ENCODE peak calls at places on chromosomes 4 and X, in six cellular contexts. One of them, this sample, is unnamed.

GRCh38 chr4:14650127-14650526 is 352.2 kb upstream of the CPEB2 start:
- DNase-seq in mammary epithelial cell: peak
- DNase-seq in neural progenitor cell: no peak
- DNase-seq in hepatocyte: no peak
- DNase-seq in IMR-90: peak
- DNase-seq in OCI-LY7: no peak
- DNase-seq in this sample: no peak

GRCh38 chr4:185254434-185254833 is 45.0 kb downstream of the SNX25 start:
- DNase-seq in hepatocyte: no peak
- DNase-seq in neural progenitor cell: no peak
- DNase-seq in OCI-LY7: no peak
- DNase-seq in mammary epithelial cell: no peak
- DNase-seq in IMR-90: peak
- DNase-seq in this sample: peak

GRCh38 chrX:97705936-97706335 is 822.2 kb downstream of the RPA4 start:
- DNase-seq in OCI-LY7: no peak
- DNase-seq in neural progenitor cell: peak
- DNase-seq in hepatocyte: peak
- DNase-seq in mammary epithelial cell: no peak
- DNase-seq in IMR-90: peak
- DNase-seq in this sample: no peak

GRCh38 chr4:181008164-181008563 is 1235.0 kb upstream of the TENM3 start:
- DNase-seq in hepatocyte: no peak
- DNase-seq in neural progenitor cell: no peak
- DNase-seq in OCI-LY7: no peak
- DNase-seq in mammary epithelial cell: peak
- DNase-seq in IMR-90: no peak
- DNase-seq in this sample: peak

GRCh38 chrX:131977619-131978018 is 45.5 kb upstream of the STK26 start:
- DNase-seq in mammary epithelial cell: no peak
- DNase-seq in hepatocyte: no peak
- DNase-seq in IMR-90: no peak
- DNase-seq in neural progenitor cell: no peak
- DNase-seq in OCI-LY7: no peak
- DNase-seq in this sample: no peak

GRCh38 chrX:3504916-3505315 is 158.5 kb upstream of the MXRA5 start:
- DNase-seq in hepatocyte: no peak
- DNase-seq in OCI-LY7: no peak
- DNase-seq in neural progenitor cell: no peak
- DNase-seq in IMR-90: no peak
- DNase-seq in mammary epithelial cell: no peak
- DNase-seq in this sample: peak

GRCh38 chr4:77465271-77465670 is 140.3 kb upstream of the CXCL13 start:
- DNase-seq in neural progenitor cell: no peak
- DNase-seq in IMR-90: no peak
- DNase-seq in mammary epithelial cell: peak
- DNase-seq in hepatocyte: peak
- DNase-seq in OCI-LY7: no peak
- DNase-seq in this sample: no peak

GRCh38 chr4:180106122-180106521 is 2137.1 kb upstream of the TENM3 start:
- DNase-seq in hepatocyte: no peak
- DNase-seq in neural progenitor cell: no peak
- DNase-seq in OCI-LY7: no peak
- DNase-seq in IMR-90: peak
- DNase-seq in mammary epithelial cell: peak
- DNase-seq in this sample: peak

GRCh38 chrX:143634373-143634685 is 1.6 kb downstream of the SLITRK4 start:
- DNase-seq in hepatocyte: no peak
- DNase-seq in IMR-90: no peak
- DNase-seq in neural progenitor cell: no peak
- DNase-seq in OCI-LY7: no peak
- DNase-seq in mammary epithelial cell: no peak
- DNase-seq in this sample: no peak

GRCh38 chr4:153114771-153115321 is 89.4 kb upstream of the TRIM2 start:
- DNase-seq in IMR-90: peak
- DNase-seq in mammary epithelial cell: peak
- DNase-seq in neural progenitor cell: no peak
- DNase-seq in hepatocyte: peak
- DNase-seq in OCI-LY7: no peak
- DNase-seq in this sample: peak

GRCh38 chrX:138128025-138128671 is 562.2 kb downstream of the ZIC3 start:
- DNase-seq in neural progenitor cell: peak
- DNase-seq in hepatocyte: peak
- DNase-seq in OCI-LY7: peak
- DNase-seq in IMR-90: peak
- DNase-seq in mammary epithelial cell: peak
- DNase-seq in this sample: peak

GRCh38 chrX:46876901-46877300 is 35.3 kb upstream of the JADE3 start:
- DNase-seq in OCI-LY7: no peak
- DNase-seq in IMR-90: no peak
- DNase-seq in mammary epithelial cell: no peak
- DNase-seq in hepatocyte: no peak
- DNase-seq in neural progenitor cell: no peak
- DNase-seq in this sample: peak

DNA sequence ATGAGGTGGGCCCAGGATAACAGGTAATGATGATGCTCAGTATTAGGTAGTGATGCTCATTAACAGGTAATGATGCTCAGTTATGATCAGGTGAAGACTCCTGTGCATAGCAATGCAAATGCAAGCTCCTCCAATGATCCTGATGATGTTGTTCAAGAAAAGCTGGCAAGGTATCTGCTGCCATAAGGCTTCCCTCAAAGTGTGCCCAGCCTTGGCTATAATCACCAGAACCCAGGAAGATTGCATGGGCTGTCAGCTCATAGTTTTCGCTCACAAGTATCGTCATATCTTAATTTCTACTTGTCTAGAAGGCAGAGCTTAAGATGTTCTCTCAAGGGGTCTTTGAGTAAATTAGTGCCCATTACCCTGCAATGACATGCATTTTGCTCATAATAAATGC is 366.2 kb upstream of the CLNK start:
- DNase-seq in OCI-LY7: no peak
- DNase-seq in mammary epithelial cell: no peak
- DNase-seq in neural progenitor cell: no peak
- DNase-seq in hepatocyte: no peak
- DNase-seq in IMR-90: no peak
- DNase-seq in this sample: no peak
- H3K4me3 ChIP-seq in OCI-LY7: no peak
- H3K4me3 ChIP-seq in mammary epithelial cell: no peak
- H3K4me3 ChIP-seq in neural progenitor cell: no peak
- H3K4me3 ChIP-seq in hepatocyte: no peak
- H3K4me3 ChIP-seq in IMR-90: no peak
- H3K4me3 ChIP-seq in this sample: no peak

GRCh38 chr4:156168288-156168687 is 214.6 kb upstream of the CTSO start:
- DNase-seq in hepatocyte: no peak
- DNase-seq in neural progenitor cell: no peak
- DNase-seq in IMR-90: no peak
- DNase-seq in OCI-LY7: no peak
- DNase-seq in mammary epithelial cell: no peak
- DNase-seq in this sample: no peak
- H2AFZ ChIP-seq in hepatocyte: no peak
- H2AFZ ChIP-seq in neural progenitor cell: no peak
- H2AFZ ChIP-seq in IMR-90: no peak
- H2AFZ ChIP-seq in OCI-LY7: no peak
- H2AFZ ChIP-seq in mammary epithelial cell: no peak
- H2AFZ ChIP-seq in this sample: no peak

GRCh38 chr4:75180217-75180616 is 247.3 kb downstream of the PARM1 start:
- DNase-seq in IMR-90: no peak
- DNase-seq in neural progenitor cell: no peak
- DNase-seq in hepatocyte: no peak
- DNase-seq in OCI-LY7: no peak
- DNase-seq in mammary epithelial cell: no peak
- DNase-seq in this sample: no peak

GRCh38 chr4:75180790-75181776 is 248.2 kb downstream of the PARM1 start:
- DNase-seq in neural progenitor cell: no peak
- DNase-seq in hepatocyte: no peak
- DNase-seq in mammary epithelial cell: no peak
- DNase-seq in IMR-90: no peak
- DNase-seq in OCI-LY7: peak
- DNase-seq in this sample: no peak

DNA sequence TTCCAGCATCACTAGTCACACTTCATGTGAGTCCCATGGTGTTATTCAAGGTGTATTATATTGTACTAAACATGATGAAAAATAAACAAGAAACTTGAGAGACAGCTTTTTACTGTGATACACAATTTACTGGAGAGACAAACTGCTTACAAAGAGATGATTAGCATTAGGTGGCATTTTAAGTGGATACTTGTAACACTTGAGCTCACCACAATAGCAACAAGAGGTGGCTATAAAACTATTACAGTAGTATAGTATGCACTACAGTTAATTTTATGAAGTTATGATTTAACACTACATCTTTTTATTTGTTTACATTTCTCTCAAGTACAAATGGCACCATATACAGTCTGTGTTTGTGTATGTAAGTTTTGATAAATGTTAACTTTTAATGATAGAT is 246.6 kb downstream of the PARM1 start:
- DNase-seq in IMR-90: no peak
- DNase-seq in mammary epithelial cell: no peak
- DNase-seq in hepatocyte: no peak
- DNase-seq in OCI-LY7: no peak
- DNase-seq in neural progenitor cell: no peak
- DNase-seq in this sample: no peak
- H3K4me3 ChIP-seq in IMR-90: no peak
- H3K4me3 ChIP-seq in mammary epithelial cell: no peak
- H3K4me3 ChIP-seq in hepatocyte: no peak
- H3K4me3 ChIP-seq in OCI-LY7: no peak
- H3K4me3 ChIP-seq in neural progenitor cell: no peak
- H3K4me3 ChIP-seq in this sample: no peak

DNA sequence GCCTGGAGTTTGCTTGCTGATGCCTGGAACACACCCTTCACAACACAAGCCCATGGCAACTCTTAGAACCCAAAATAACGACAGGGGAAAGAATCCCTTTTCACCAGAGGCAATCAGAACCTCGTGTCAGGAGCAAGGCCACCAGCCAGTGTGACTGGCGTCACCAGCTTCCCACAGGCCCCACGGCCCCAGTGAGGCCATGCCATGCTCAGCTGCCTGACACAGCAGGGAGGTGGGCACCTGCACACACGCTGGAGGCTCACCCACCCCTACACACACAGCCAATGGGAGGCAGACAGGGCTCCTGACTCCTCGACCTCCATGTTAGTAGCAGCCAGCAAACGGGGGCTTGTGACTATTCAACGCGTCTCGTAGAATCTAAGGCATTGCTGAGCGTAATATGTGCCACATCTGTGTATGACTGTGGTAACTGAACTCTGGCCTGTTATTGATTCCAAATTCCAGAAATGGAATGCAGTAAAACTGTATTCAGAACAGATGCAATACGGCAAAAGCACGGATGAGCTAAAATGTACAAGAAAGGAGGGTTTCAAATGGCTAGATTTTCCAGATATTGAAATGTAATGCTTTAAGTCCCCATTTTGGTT is 28.5 kb downstream of the RNF212 start:
- DNase-seq in mammary epithelial cell: no peak
- DNase-seq in OCI-LY7: no peak
- DNase-seq in neural progenitor cell: no peak
- DNase-seq in IMR-90: no peak
- DNase-seq in hepatocyte: peak
- DNase-seq in this sample: no peak
- H2AFZ ChIP-seq in mammary epithelial cell: no peak
- H2AFZ ChIP-seq in OCI-LY7: no peak
- H2AFZ ChIP-seq in neural progenitor cell: no peak
- H2AFZ ChIP-seq in IMR-90: no peak
- H2AFZ ChIP-seq in hepatocyte: no peak
- H2AFZ ChIP-seq in this sample: no peak

GRCh38 chrX:49166914-49167739 is 4.6 kb downstream of the MAGIX start:
- DNase-seq in neural progenitor cell: peak
- DNase-seq in OCI-LY7: peak
- DNase-seq in IMR-90: peak
- DNase-seq in mammary epithelial cell: peak
- DNase-seq in hepatocyte: peak
- DNase-seq in this sample: peak
- H3K4me3 ChIP-seq in neural progenitor cell: peak
- H3K4me3 ChIP-seq in OCI-LY7: peak
- H3K4me3 ChIP-seq in IMR-90: peak
- H3K4me3 ChIP-seq in mammary epithelial cell: peak
- H3K4me3 ChIP-seq in hepatocyte: no peak
- H3K4me3 ChIP-seq in this sample: peak

GRCh38 chr4:108427946-108428345 is 192.4 kb upstream of the RPL34 start:
- DNase-seq in mammary epithelial cell: no peak
- DNase-seq in hepatocyte: no peak
- DNase-seq in OCI-LY7: no peak
- DNase-seq in neural progenitor cell: no peak
- DNase-seq in IMR-90: peak
- DNase-seq in this sample: no peak

GRCh38 chr4:108425988-108426387 is 194.4 kb upstream of the RPL34 start:
- DNase-seq in OCI-LY7: no peak
- DNase-seq in hepatocyte: no peak
- DNase-seq in neural progenitor cell: no peak
- DNase-seq in mammary epithelial cell: peak
- DNase-seq in IMR-90: peak
- DNase-seq in this sample: peak

GRCh38 chr4:108432418-108432817 is 188.0 kb upstream of the RPL34 start:
- DNase-seq in IMR-90: no peak
- DNase-seq in mammary epithelial cell: no peak
- DNase-seq in neural progenitor cell: no peak
- DNase-seq in hepatocyte: no peak
- DNase-seq in OCI-LY7: no peak
- DNase-seq in this sample: no peak

GRCh38 chr4:108430921-108431320 is 189.5 kb upstream of the RPL34 start:
- DNase-seq in hepatocyte: no peak
- DNase-seq in IMR-90: no peak
- DNase-seq in neural progenitor cell: no peak
- DNase-seq in mammary epithelial cell: no peak
- DNase-seq in OCI-LY7: no peak
- DNase-seq in this sample: no peak

DNA sequence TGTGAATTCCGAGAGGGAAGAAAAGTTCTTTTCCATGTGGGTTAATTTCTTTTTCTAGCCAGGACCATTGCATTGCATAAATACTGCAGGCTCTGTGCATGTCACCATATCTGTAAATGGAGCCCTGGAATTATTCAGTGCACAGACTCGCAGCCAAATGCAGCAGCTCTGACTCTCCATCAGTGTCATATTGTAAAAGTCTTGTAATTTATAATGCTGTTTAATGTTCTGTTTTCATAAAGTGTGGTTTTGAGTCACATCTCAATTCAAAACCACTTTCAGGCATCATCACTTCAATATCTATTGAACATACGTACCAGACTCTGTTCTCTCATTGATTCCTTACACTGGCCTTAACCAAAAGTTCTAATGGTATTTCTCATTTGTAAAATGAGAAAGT is 193.9 kb upstream of the RPL34 start:
- DNase-seq in hepatocyte: no peak
- DNase-seq in mammary epithelial cell: peak
- DNase-seq in OCI-LY7: no peak
- DNase-seq in neural progenitor cell: no peak
- DNase-seq in IMR-90: peak
- DNase-seq in this sample: peak
- H2AFZ ChIP-seq in hepatocyte: no peak
- H2AFZ ChIP-seq in mammary epithelial cell: no peak
- H2AFZ ChIP-seq in OCI-LY7: no peak
- H2AFZ ChIP-seq in neural progenitor cell: peak
- H2AFZ ChIP-seq in IMR-90: no peak
- H2AFZ ChIP-seq in this sample: peak

DNA sequence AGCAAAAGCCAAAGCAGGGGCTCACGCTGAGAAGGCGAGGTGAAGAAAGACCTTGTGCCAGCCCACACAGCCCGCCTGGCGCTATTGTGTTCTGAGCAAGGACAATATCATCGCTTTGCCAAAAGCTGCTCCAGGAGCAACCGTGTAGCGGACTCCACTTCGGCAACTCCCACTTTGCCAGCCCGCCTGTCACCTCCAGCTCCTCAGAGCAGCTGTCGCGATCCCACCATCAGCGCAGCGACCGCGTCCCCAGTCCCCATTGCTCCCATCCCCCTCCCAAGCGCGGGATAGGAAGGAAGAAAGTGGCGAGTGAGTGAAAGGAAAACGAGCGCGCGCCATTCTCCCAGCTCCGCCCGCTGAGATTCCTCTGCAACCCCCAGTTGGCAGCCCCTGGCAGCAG is 759 bp downstream of the ZC4H2 start:
- DNase-seq in IMR-90: no peak
- DNase-seq in OCI-LY7: peak
- DNase-seq in neural progenitor cell: peak
- DNase-seq in hepatocyte: peak
- DNase-seq in mammary epithelial cell: peak
- DNase-seq in this sample: peak
- H3K4me3 ChIP-seq in IMR-90: peak
- H3K4me3 ChIP-seq in OCI-LY7: peak
- H3K4me3 ChIP-seq in neural progenitor cell: peak
- H3K4me3 ChIP-seq in hepatocyte: peak
- H3K4me3 ChIP-seq in mammary epithelial cell: peak
- H3K4me3 ChIP-seq in this sample: peak

This sample was measured in astrocyte.